ENCODE peak calls at places on chromosome 12, in five cellular contexts. One of them, this sample, is unnamed.

GRCh38 chr12:104219361-104219892 is 3.8 kb downstream of the TXNRD1 start:
- DNase-seq in RPMI7951: peak; percentile 95
- DNase-seq in body of pancreas: peak; percentile 11
- DNase-seq in H9: no peak
- DNase-seq in thyroid gland: no peak
- DNase-seq in this sample: peak; percentile 99

GRCh38 chr12:54258286-54258685 is 21.6 kb downstream of the CBX5 start:
- DNase-seq in RPMI7951: peak; percentile 39
- DNase-seq in body of pancreas: no peak
- DNase-seq in thyroid gland: no peak
- DNase-seq in H9: no peak
- DNase-seq in this sample: no peak

GRCh38 chr12:115404761-115405470 is 720.9 kb upstream of the TBX3 start:
- DNase-seq in RPMI7951: peak; percentile 72
- DNase-seq in thyroid gland: no peak
- DNase-seq in body of pancreas: no peak
- DNase-seq in H9: no peak
- DNase-seq in this sample: peak; percentile 49

GRCh38 chr12:110577717-110578521 is 5.2 kb downstream of the PPTC7 start:
- DNase-seq in H9: no peak
- DNase-seq in RPMI7951: peak; percentile 82
- DNase-seq in body of pancreas: no peak
- DNase-seq in thyroid gland: no peak
- DNase-seq in this sample: peak; percentile 82

GRCh38 chr12:49887091-49887490 is 16.6 kb downstream of the FAIM2 start:
- DNase-seq in thyroid gland: no peak
- DNase-seq in H9: no peak
- DNase-seq in RPMI7951: no peak
- DNase-seq in body of pancreas: no peak
- DNase-seq in this sample: no peak

GRCh38 chr12:51307655-51308593 is 16.1 kb downstream of the BIN2 start:
- DNase-seq in H9: no peak
- DNase-seq in thyroid gland: no peak
- DNase-seq in body of pancreas: peak; percentile 25
- DNase-seq in RPMI7951: peak; percentile 52
- DNase-seq in this sample: peak; percentile 64

GRCh38 chr12:100017056-100017455 is 32.3 kb upstream of the ANKS1B start:
- DNase-seq in H9: no peak
- DNase-seq in body of pancreas: no peak
- DNase-seq in RPMI7951: no peak
- DNase-seq in thyroid gland: no peak
- DNase-seq in this sample: no peak

GRCh38 chr12:110002691-110003515 is 3.7 kb downstream of the ANKRD13A start:
- DNase-seq in H9: no peak
- DNase-seq in body of pancreas: peak; percentile 25
- DNase-seq in thyroid gland: peak; percentile 63
- DNase-seq in RPMI7951: no peak
- DNase-seq in this sample: no peak

GRCh38 chr12:17528394-17528793 is 561.6 kb downstream of the RERGL start:
- DNase-seq in body of pancreas: no peak
- DNase-seq in RPMI7951: no peak
- DNase-seq in H9: peak; percentile 48
- DNase-seq in thyroid gland: no peak
- DNase-seq in this sample: peak; percentile 4

GRCh38 chr12:18383203-18383602 is 121.9 kb downstream of the PIK3C2G start:
- DNase-seq in H9: no peak
- DNase-seq in thyroid gland: no peak
- DNase-seq in body of pancreas: no peak
- DNase-seq in RPMI7951: peak; percentile 62
- DNase-seq in this sample: peak; percentile 57

GRCh38 chr12:11958216-11959091 is 112.3 kb upstream of the BCL2L14 start:
- DNase-seq in H9: no peak
- DNase-seq in RPMI7951: peak; percentile 89
- DNase-seq in body of pancreas: no peak
- DNase-seq in thyroid gland: no peak
- DNase-seq in this sample: peak; percentile 91

GRCh38 chr12:91852646-91853045 is 293.0 kb downstream of the BTG1 start:
- DNase-seq in body of pancreas: no peak
- DNase-seq in H9: no peak
- DNase-seq in RPMI7951: peak; percentile 8
- DNase-seq in thyroid gland: no peak
- DNase-seq in this sample: peak; percentile 36

GRCh38 chr12:2183556-2184541 is 131.1 kb downstream of the CACNA1C start:
- DNase-seq in thyroid gland: peak; percentile 18
- DNase-seq in H9: no peak
- DNase-seq in RPMI7951: peak; percentile 91
- DNase-seq in body of pancreas: no peak
- DNase-seq in this sample: no peak

GRCh38 chr12:132057691-132058090 is 86.4 kb downstream of the DDX51 start:
- DNase-seq in H9: no peak
- DNase-seq in RPMI7951: no peak
- DNase-seq in body of pancreas: no peak
- DNase-seq in thyroid gland: no peak
- DNase-seq in this sample: no peak

GRCh38 chr12:47993491-47993890 is 10.8 kb downstream of the COL2A1 start:
- DNase-seq in thyroid gland: no peak
- DNase-seq in body of pancreas: peak; percentile 4
- DNase-seq in RPMI7951: no peak
- DNase-seq in H9: no peak
- DNase-seq in this sample: no peak

GRCh38 chr12:64824500-64825142 is at the start of gene TBC1D30:
- DNase-seq in RPMI7951: peak; percentile 17
- DNase-seq in thyroid gland: peak; percentile 27
- DNase-seq in H9: peak; percentile 50
- DNase-seq in body of pancreas: peak; percentile 17
- DNase-seq in this sample: no peak

GRCh38 chr12:109744991-109745942 is 31.6 kb downstream of the FAM222A start:
- DNase-seq in H9: no peak
- DNase-seq in thyroid gland: no peak
- DNase-seq in RPMI7951: peak; percentile 3
- DNase-seq in body of pancreas: peak; percentile 69
- DNase-seq in this sample: no peak

GRCh38 chr12:2264622-2265306 is 212.0 kb downstream of the CACNA1C start:
- DNase-seq in RPMI7951: peak; percentile 92
- DNase-seq in thyroid gland: no peak
- DNase-seq in H9: no peak
- DNase-seq in body of pancreas: peak; percentile 27
- DNase-seq in this sample: peak; percentile 42

GRCh38 chr12:118743896-118744700 is 237.2 kb upstream of the SRRM4 start:
- DNase-seq in body of pancreas: no peak
- DNase-seq in RPMI7951: no peak
- DNase-seq in thyroid gland: no peak
- DNase-seq in H9: no peak
- DNase-seq in this sample: no peak

GRCh38 chr12:113146999-113147398 is 2.5 kb upstream of the CFAP73 start:
- DNase-seq in body of pancreas: no peak
- DNase-seq in thyroid gland: no peak
- DNase-seq in H9: no peak
- DNase-seq in RPMI7951: no peak
- DNase-seq in this sample: no peak

GRCh38 chr12:112946236-112947000 is 8.1 kb downstream of the OAS3 start:
- DNase-seq in body of pancreas: no peak
- DNase-seq in thyroid gland: no peak
- DNase-seq in H9: no peak
- DNase-seq in RPMI7951: no peak
- DNase-seq in this sample: no peak

GRCh38 chr12:62919827-62920226 is 15.1 kb downstream of the PPM1H start:
- DNase-seq in thyroid gland: no peak
- DNase-seq in H9: no peak
- DNase-seq in body of pancreas: peak; percentile 42
- DNase-seq in RPMI7951: peak; percentile 30
- DNase-seq in this sample: peak; percentile 53

GRCh38 chr12:19712041-19712440 is 272.7 kb downstream of the AEBP2 start:
- DNase-seq in body of pancreas: no peak
- DNase-seq in thyroid gland: no peak
- DNase-seq in RPMI7951: peak; percentile 88
- DNase-seq in H9: no peak
- DNase-seq in this sample: peak; percentile 26

GRCh38 chr12:106021516-106021915 is 117.2 kb downstream of the NUAK1 start:
- DNase-seq in body of pancreas: no peak
- DNase-seq in H9: no peak
- DNase-seq in RPMI7951: no peak
- DNase-seq in thyroid gland: no peak
- DNase-seq in this sample: no peak

GRCh38 chr12:10293570-10294227 is 14.0 kb upstream of the KLRD1 start:
- DNase-seq in body of pancreas: no peak
- DNase-seq in RPMI7951: no peak
- DNase-seq in thyroid gland: no peak
- DNase-seq in H9: no peak
- DNase-seq in this sample: no peak

GRCh38 chr12:54980341-54980740 is 4.2 kb downstream of the TESPA1 start:
- DNase-seq in RPMI7951: no peak
- DNase-seq in H9: no peak
- DNase-seq in body of pancreas: no peak
- DNase-seq in thyroid gland: no peak
- DNase-seq in this sample: no peak

GRCh38 chr12:105485321-105485910 is 154.9 kb downstream of the C12orf75 start:
- DNase-seq in thyroid gland: no peak
- DNase-seq in RPMI7951: peak; percentile 67
- DNase-seq in H9: no peak
- DNase-seq in body of pancreas: peak; percentile 12
- DNase-seq in this sample: no peak

GRCh38 chr12:130154276-130154675 is 8.0 kb upstream of the FZD10 start:
- DNase-seq in thyroid gland: no peak
- DNase-seq in H9: no peak
- DNase-seq in RPMI7951: no peak
- DNase-seq in body of pancreas: no peak
- DNase-seq in this sample: no peak

GRCh38 chr12:83027021-83027723 is 340.5 kb downstream of the TMTC2 start:
- DNase-seq in body of pancreas: no peak
- DNase-seq in RPMI7951: no peak
- DNase-seq in thyroid gland: no peak
- DNase-seq in H9: no peak
- DNase-seq in this sample: no peak

GRCh38 chr12:57146092-57146491 is 1.3 kb downstream of the LRP1-AS start:
- DNase-seq in body of pancreas: no peak
- DNase-seq in H9: no peak
- DNase-seq in RPMI7951: peak; percentile 66
- DNase-seq in thyroid gland: no peak
- DNase-seq in this sample: no peak